ENCODE peak calls at places on chromosomes 11 and 22, in four cellular contexts. Z is WTC11, D is HepG2, W is K562. X is an unnamed sample.
A peak's percentile ranks its signal among the peaks of the same experiment; 100 is the strongest.

GRCh38 chr11:26806209-26806608 is 84.3 kb upstream of the SLC5A12 start:
- DNase-seq in Z (no peak), D (no peak), W (no peak), X (no peak)

GRCh38 chr11:64923151-64923661 is 1.3 kb upstream of the PPP2R5B start:
- DNase-seq in Z (no peak), D (no peak), W (no peak), X (no peak)

GRCh38 chr11:102157219-102157618 is 47.0 kb downstream of the YAP1 start:
- DNase-seq in Z (no peak), D (peak; percentile 81), W (no peak), X (no peak)

GRCh38 chr11:44605068-44605708 is 39.7 kb downstream of the CD82 start:
- DNase-seq in Z (no peak), D (no peak), W (no peak), X (no peak)

GRCh38 chr11:10450451-10451398 is 4.3 kb upstream of the AMPD3 start:
- DNase-seq in Z (peak; percentile 75), D (peak; percentile 32), W (no peak), X (no peak)

GRCh38 chr22:23072035-23072910 is 2.0 kb downstream of the GNAZ start:
- DNase-seq in Z (no peak), D (no peak), W (no peak), X (no peak)

GRCh38 chr11:46728659-46729040 is 9.6 kb downstream of the F2 start:
- DNase-seq in Z (no peak), D (no peak), W (no peak), X (no peak)

GRCh38 chr11:75196426-75196825 is 44.1 kb upstream of the TPBGL start:
- DNase-seq in Z (no peak), D (no peak), W (no peak), X (no peak)

GRCh38 chr11:129458756-129459535 is 83.3 kb downstream of the BARX2 start:
- DNase-seq in Z (no peak), D (no peak), W (no peak), X (no peak)

GRCh38 chr11:121321614-121322243 is 29.2 kb downstream of the SC5D start:
- DNase-seq in Z (peak; percentile 46), D (no peak), W (no peak), X (no peak)

GRCh38 chr11:31643831-31644230 is 134.3 kb downstream of the ELP4 start:
- DNase-seq in Z (no peak), D (no peak), W (no peak), X (no peak)

GRCh38 chr11:34197256-34197655 is 91.8 kb downstream of the NAT10 start:
- DNase-seq in Z (no peak), D (no peak), W (no peak), X (no peak)

GRCh38 chr11:78958444-78958843 is 383.8 kb upstream of the NARS2 start:
- DNase-seq in Z (no peak), D (no peak), W (no peak), X (no peak)

GRCh38 chr11:116454951-116455350 is 317.8 kb downstream of the BUD13 start:
- DNase-seq in Z (no peak), D (no peak), W (no peak), X (no peak)

GRCh38 chr11:44357734-44358133 is 47.8 kb upstream of the ALX4 start:
- DNase-seq in Z (no peak), D (no peak), W (no peak), X (no peak)

GRCh38 chr22:44085743-44086741 is 61.9 kb downstream of the PARVB start:
- DNase-seq in Z (peak; percentile 24), D (peak; percentile 43), W (peak; percentile 17), X (peak; percentile 27)

GRCh38 chr11:8247312-8247711 is 16.4 kb downstream of the LMO1 start:
- DNase-seq in Z (peak; percentile 74), D (no peak), W (peak; percentile 47), X (no peak)

GRCh38 chr11:1196516-1197391 is 26.1 kb upstream of the MUC5B start:
- DNase-seq in Z (peak; percentile 6), D (no peak), W (no peak), X (no peak)
- TF ChIP-seq ETV6 in Z (no peak), D (no peak), W (no peak), X (no peak)

GRCh38 chr11:126546191-126546590 is 190.7 kb downstream of the ST3GAL4 start:
- DNase-seq in Z (no peak), D (no peak), W (no peak), X (no peak)

GRCh38 chr11:126545057-126545555 is 189.6 kb downstream of the ST3GAL4 start:
- DNase-seq in Z (no peak), D (no peak), W (no peak), X (no peak)

GRCh38 chr11:126542621-126543020 is 187.1 kb downstream of the ST3GAL4 start:
- DNase-seq in Z (no peak), D (no peak), W (no peak), X (no peak)

GRCh38 chr11:126543691-126544090 is 188.2 kb downstream of the ST3GAL4 start:
- DNase-seq in Z (no peak), D (no peak), W (no peak), X (no peak)

DNA sequence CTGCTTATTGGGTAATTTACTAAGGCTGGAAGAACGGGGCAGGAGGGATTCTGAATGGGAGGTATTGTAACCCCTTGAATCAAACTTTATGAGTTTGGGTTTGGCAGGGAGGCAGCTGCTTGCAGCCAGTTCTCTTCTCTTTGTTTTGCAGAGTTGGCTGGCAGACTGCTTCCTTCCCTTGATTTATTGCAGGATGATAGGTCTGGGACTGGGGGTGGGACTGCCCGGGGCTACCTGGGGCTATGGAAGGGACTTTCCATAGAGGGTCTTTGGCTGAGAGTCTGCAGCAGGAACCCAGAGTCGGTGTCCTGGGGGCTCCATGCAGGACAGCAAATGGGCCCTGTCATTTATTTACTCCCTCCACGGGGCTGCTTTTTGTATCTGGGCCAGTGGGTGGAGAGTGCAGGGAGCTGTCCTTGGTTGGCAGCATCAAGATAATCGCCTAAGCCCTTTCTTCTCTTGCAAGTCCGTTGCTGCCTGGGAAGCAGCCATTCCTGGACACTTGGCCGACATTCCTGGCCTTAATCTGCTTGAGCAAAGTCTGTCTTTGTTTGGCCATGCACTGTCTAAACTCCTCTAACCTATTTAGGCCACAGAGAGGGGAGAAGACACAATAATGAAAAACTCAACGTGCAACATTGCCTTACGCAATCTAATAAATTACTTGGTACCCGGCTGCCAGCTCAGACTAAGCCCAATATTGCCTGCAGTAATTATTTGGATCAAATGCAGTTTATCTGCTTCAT is 189.0 kb downstream of the ST3GAL4 start:
- DNase-seq in Z (peak; percentile 44), D (no peak), W (no peak), X (no peak)
- TF ChIP-seq ETV6 in Z (no peak), D (no peak), W (no peak), X (no peak)

GRCh38 chr22:29559853-29560252 is 6.3 kb upstream of the THOC5 start:
- DNase-seq in Z (no peak), D (no peak), W (no peak), X (no peak)

GRCh38 chr22:29553391-29554224 is at the start of gene THOC5:
- DNase-seq in Z (peak; percentile 92), D (peak; percentile 96), W (peak; percentile 90), X (peak; percentile 71)

GRCh38 chr22:29550005-29550404 is 3.6 kb downstream of the THOC5 start:
- DNase-seq in Z (no peak), D (no peak), W (no peak), X (no peak)

GRCh38 chr22:29559030-29559429 is 5.5 kb upstream of the THOC5 start:
- DNase-seq in Z (no peak), D (no peak), W (no peak), X (no peak)

DNA sequence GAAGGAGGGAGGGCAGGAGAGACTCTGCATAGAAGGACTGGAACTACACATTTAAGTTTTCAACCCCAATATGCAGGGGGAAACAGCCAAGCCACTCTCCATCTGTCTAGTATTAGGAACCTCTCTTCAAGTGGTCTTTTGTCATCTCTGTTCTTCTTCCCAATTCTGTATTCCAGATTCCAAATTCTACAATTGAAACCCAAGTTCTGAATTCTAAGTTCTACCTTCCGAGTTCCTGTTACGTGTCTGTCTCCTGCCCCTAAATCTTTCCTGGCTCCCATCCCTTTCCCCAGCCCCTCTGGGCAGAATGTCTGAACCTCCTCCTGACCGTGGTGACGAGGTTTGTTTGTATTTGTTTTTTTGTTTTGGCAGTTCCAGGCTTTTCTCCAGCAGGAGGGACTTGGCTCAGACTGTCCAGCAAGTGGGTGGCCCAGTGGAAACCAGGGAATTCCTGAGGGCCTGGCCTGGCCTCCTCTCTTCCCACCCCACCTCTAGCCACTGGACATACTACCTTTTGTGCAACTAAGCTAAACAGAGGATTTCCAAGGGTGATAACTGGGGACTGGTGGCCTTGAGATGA is 1.6 kb upstream of the THOC5 start:
- DNase-seq in Z (no peak), D (no peak), W (no peak), X (no peak)
- TF ChIP-seq ETV6 in Z (no peak), D (no peak), W (no peak), X (no peak)

GRCh38 chr22:37089451-37089850 is 20.1 kb downstream of the TMPRSS6 start:
- DNase-seq in Z (no peak), D (no peak), W (no peak), X (no peak)
- TF ChIP-seq ETV6 in Z (no peak), D (no peak), W (no peak), X (no peak)

DNA sequence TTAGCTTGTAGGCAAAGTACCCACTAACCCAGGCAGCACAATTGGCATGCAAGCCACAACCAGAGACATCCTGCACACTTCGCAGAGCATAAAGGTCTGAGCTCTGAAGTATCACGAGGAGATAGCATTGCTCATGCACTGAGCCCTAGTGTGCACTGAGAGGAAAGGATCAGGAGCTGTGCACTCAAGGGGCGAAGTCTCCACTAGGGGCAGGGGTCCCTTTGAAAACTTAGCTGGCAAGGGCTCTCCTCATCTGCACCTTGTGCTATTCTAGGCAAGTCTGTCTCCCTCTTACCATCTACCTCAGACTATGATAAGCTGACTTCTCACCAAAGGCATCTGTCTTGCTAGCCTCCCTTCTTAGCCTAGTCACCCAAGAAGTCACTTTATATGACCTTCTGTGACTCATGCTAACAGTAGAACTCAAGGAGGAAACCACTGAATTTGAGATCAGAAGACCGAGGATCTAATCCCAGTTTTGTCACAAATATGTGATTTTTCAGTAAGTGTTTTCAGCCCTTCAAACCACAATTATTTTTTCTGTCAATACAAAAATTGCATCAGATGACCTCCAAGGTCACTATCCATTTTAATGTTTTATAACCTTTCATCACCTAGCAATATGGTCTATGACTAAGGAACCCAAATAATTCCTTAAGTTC is 1078.0 kb downstream of the NTM start:
- DNase-seq in Z (no peak), D (no peak), W (no peak), X (no peak)
- TF ChIP-seq ETV6 in Z (no peak), D (no peak), W (no peak), X (no peak)

DNA sequence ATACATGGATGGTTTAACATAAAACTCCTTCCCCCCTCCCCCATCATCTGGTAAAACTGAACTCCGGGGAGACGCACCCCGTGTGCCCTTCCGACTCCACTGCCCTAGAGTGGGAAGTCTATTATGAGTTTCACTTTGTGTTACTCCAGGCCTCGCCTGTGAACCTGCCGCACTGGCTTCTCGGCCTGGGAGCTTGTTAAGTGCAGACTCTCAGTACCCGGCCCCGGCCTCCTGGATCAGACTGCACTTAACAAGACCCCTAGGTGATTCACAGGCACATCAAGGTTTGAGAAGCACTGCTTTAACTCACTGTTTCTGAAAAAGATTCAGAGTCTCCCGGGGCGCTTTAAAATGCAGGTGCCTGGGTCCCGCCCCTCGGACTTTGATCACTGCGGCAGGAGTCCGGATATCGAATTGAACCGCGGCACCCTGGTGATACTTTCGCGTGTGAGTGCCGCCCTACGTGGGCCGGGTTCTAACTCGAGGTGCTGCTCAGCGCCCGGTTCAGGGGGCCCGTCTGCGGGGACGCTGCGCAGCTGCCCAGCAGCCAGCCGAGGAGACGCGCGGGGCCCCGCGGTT is 3.6 kb downstream of the PTGDR2 start:
- DNase-seq in Z (no peak), D (no peak), W (no peak), X (no peak)
- TF ChIP-seq ETV6 in Z (no peak), D (no peak), W (no peak), X (no peak)

X was measured in GM12878.